ENCODE peak calls at places on chromosome 19, in seven cellular contexts. E is PC-9; D is cardiac fibroblast; L is GM12864; O is CD8-positive, alpha-beta T cell; C is heart right ventricle; Y is fibroblast of mammary gland. X is an unnamed sample.

GRCh38 chr19:7971553-7972520 is 28.4 kb upstream of the TIMM44 start:
- DNase-seq in C (no peak), E (no peak), Y (no peak), O (no peak), L (no peak), D (no peak), X (no peak)

GRCh38 chr19:359653-359925 is 15.0 kb upstream of the MIER2 start:
- DNase-seq in O (no peak), L (no peak), E (no peak), Y (no peak), D (no peak), C (no peak), X (no peak)

GRCh38 chr19:29841559-29842367 is 30.0 kb downstream of the CCNE1 start:
- DNase-seq in O (no peak), D (peak; percentile 38), L (no peak), E (peak; percentile 60), C (peak; percentile 15), Y (peak; percentile 28), X (peak; percentile 87)

GRCh38 chr19:548841-549830 is 5.3 kb downstream of the GZMM start:
- DNase-seq in E (no peak), L (no peak), O (no peak), C (no peak), Y (no peak), D (no peak), X (no peak)

GRCh38 chr19:17210296-17210695 is 4.9 kb upstream of the USE1 start:
- DNase-seq in L (no peak), O (no peak), Y (peak; percentile 45), D (peak; percentile 62), E (no peak), C (no peak), X (no peak)

GRCh38 chr19:17841810-17842662 is 5.7 kb downstream of the JAK3 start:
- DNase-seq in D (peak; percentile 86), O (peak; percentile 49), Y (peak; percentile 84), C (peak; percentile 76), E (peak; percentile 96), L (no peak), X (peak; percentile 90)

GRCh38 chr19:10820173-10820572 is 15.8 kb downstream of the TMED1 start:
- DNase-seq in E (no peak), C (no peak), D (peak; percentile 21), Y (no peak), L (no peak), O (no peak), X (no peak)

GRCh38 chr19:18122860-18123795 is 25.6 kb downstream of the MAST3 start:
- DNase-seq in O (no peak), Y (no peak), C (no peak), E (no peak), L (no peak), D (no peak), X (no peak)

GRCh38 chr19:29263305-29264080 is 50.5 kb upstream of the UQCRFS1 start:
- DNase-seq in O (peak; percentile 59), C (peak; percentile 22), L (no peak), D (peak; percentile 55), Y (peak; percentile 38), E (peak; percentile 36), X (peak; percentile 11)

GRCh38 chr19:40604647-40605200 is 3.6 kb downstream of the LTBP4 start:
- DNase-seq in O (no peak), C (no peak), E (no peak), L (no peak), Y (no peak), D (no peak), X (peak; percentile 57)

GRCh38 chr19:867301-867793 is 7.9 kb downstream of the CFD start:
- DNase-seq in O (no peak), Y (no peak), E (no peak), L (no peak), C (no peak), D (no peak), X (no peak)

GRCh38 chr19:730382-730668 is 20.6 kb upstream of the MISP start:
- DNase-seq in C (no peak), D (no peak), L (no peak), Y (no peak), O (no peak), E (no peak), X (no peak)

GRCh38 chr19:46764817-46765291 is 18.6 kb upstream of the STRN4 start:
- DNase-seq in O (no peak), Y (no peak), E (peak; percentile 48), D (no peak), L (no peak), C (no peak), X (no peak)

GRCh38 chr19:53912653-53913052 is 3.6 kb downstream of the CACNG7 start:
- DNase-seq in L (no peak), E (no peak), O (no peak), C (no peak), Y (no peak), D (no peak), X (no peak)

GRCh38 chr19:53961523-53962345 is 1.0 kb upstream of the CACNG8 start:
- DNase-seq in Y (no peak), O (no peak), C (no peak), L (no peak), D (peak; percentile 67), E (no peak), X (no peak)

GRCh38 chr19:39865953-39866352 is 19.8 kb upstream of the FBL start:
- DNase-seq in C (no peak), O (no peak), Y (no peak), E (no peak), L (no peak), D (no peak), X (no peak)

GRCh38 chr19:19416280-19416679 is 10.8 kb downstream of the GATAD2A start:
- DNase-seq in C (no peak), Y (peak; percentile 46), D (peak; percentile 56), E (no peak), O (no peak), L (no peak), X (no peak)

GRCh38 chr19:3857449-3858003 is 11.3 kb downstream of the ZFR2 start:
- DNase-seq in L (peak; percentile 36), D (no peak), Y (no peak), E (no peak), C (no peak), O (no peak), X (no peak)

GRCh38 chr19:40750035-40750284 is 317 bp downstream of the ACTMAP start:
- DNase-seq in C (no peak), Y (no peak), L (no peak), O (no peak), D (no peak), E (no peak), X (no peak)

GRCh38 chr19:54882758-54883157 is 8.7 kb downstream of the FCAR start:
- DNase-seq in E (no peak), D (no peak), O (no peak), Y (no peak), L (peak; percentile 35), C (no peak), X (no peak)

GRCh38 chr19:10686193-10686592 is 15.0 kb upstream of the QTRT1 start:
- DNase-seq in C (no peak), E (no peak), Y (no peak), O (no peak), D (no peak), L (no peak), X (no peak)

GRCh38 chr19:47049307-47049700 is 880 bp upstream of the TMEM160 start:
- DNase-seq in Y (peak; percentile 6), C (no peak), E (peak; percentile 39), L (no peak), D (peak; percentile 53), O (no peak), X (peak; percentile 41)

GRCh38 chr19:53157601-53158000 is 1.3 kb downstream of the ZNF347 start:
- DNase-seq in Y (peak; percentile 12), O (no peak), E (peak; percentile 1), C (peak; percentile 7), L (no peak), D (peak; percentile 21), X (peak; percentile 1)

GRCh38 chr19:33047422-33047821 is 17.3 kb downstream of the RHPN2 start:
- DNase-seq in E (peak; percentile 96), Y (no peak), D (no peak), O (no peak), C (no peak), L (no peak), X (peak; percentile 96)

GRCh38 chr19:23789246-23789645 is 30.6 kb upstream of the ZNF681 start:
- DNase-seq in E (no peak), O (no peak), Y (no peak), D (no peak), C (no peak), L (no peak), X (peak; percentile 70)

GRCh38 chr19:55678121-55678671 is 3.2 kb downstream of the EPN1 start:
- DNase-seq in L (peak; percentile 94), Y (no peak), D (no peak), O (no peak), E (no peak), C (peak; percentile 29), X (no peak)

DNA sequence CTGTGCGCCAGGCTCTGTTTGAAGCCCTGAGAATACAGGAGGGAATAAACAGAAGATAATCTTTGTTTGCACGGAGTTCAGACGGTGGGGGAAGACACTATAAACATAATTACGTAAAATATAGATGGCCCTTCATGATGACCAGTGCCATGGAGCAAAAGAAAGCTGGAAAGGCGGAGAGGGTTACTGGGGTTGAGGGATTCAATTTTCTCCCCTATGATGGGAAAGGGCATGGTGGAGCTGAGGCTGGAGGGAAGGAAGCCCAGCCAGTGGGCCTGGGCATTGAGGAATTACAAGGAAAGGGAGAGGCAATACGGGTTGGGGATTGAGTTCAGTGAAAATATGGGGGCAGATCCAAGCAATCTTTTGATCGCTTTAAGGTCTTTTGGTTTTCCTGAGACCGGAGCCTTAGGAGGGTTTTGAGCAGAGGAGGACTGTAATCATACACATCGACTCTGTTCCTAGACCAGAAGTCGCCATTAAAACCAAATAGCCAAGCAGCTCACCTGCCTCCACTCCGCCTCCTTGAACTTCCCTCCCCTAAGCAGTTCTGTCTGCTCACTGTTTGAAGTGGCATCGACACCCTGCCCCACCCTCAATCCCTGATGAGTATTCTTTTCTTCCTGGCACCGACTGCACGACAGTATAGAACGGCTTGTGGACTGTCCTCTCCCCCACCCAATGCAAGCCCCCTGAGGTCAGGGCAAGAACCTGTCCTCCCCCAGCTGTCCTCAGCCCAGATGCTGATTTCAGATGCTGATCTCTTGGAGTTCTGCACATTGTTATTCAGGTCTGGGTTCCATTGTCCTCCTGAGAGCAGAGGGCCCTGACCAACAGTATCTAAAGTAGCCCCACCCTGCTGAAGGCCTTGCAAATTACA is 813 bp upstream of the ZNF296 start:
- DNase-seq in D (no peak), L (no peak), C (no peak), E (no peak), O (no peak), Y (no peak), X (no peak)
- H3K4me3 ChIP-seq in D (peak overlapping the region; percentile 27), L (peak overlapping the region; percentile 92), C (peak overlapping the region; percentile 50), E (peak overlapping the region; percentile 66), O (peak overlapping the region; percentile 42), Y (no peak overlapping the region), X (peak overlapping the region; percentile 69)

GRCh38 chr19:57338798-57339378 is 12.2 kb upstream of the ZNF304 start:
- DNase-seq in C (peak; percentile 22), O (no peak), D (peak; percentile 36), Y (no peak), E (no peak), L (no peak), X (no peak)
- TF ChIP-seq CTCF in C (no peak), O (no peak), D (no peak), Y (no peak), E (no peak), L (no peak), X (no peak)

GRCh38 chr19:48715681-48716171 is 3.8 kb downstream of the MAMSTR start:
- DNase-seq in O (no peak), E (no peak), Y (peak; percentile 50), C (no peak), L (no peak), D (peak; percentile 12), X (no peak)
- H3K4me3 ChIP-seq in O (no peak overlapping the region), E (no peak overlapping the region), Y (peak overlapping the region; percentile 62), C (peak overlapping the region; percentile 30), L (no peak overlapping the region), D (peak overlapping the region; percentile 15), X (peak overlapping the region; percentile 80)

GRCh38 chr19:13842294-13843103 is 34.4 kb upstream of the NANOS3 start:
- DNase-seq in C (peak; percentile 92), E (peak; percentile 86), O (peak; percentile 85), Y (peak; percentile 57), D (peak; percentile 77), L (no peak), X (peak; percentile 85)
- TF ChIP-seq CTCF in C (no peak), E (no peak), O (no peak), Y (no peak), D (no peak), L (no peak), X (no peak)